ENCODE peak calls at places on chromosome 18, in eight cellular contexts. N is iPS DF 6.9; A is Calu3; J is iris pigment epithelial cell; M is stimulated activated CD4-positive, alpha-beta T cell treated with anti-CD3 and anti-CD28 coated beads, Interleukin-4, amount 100 ng/mL, for 24 hours; C is dorsolateral prefrontal cortex; Z is transverse colon; P is Right ventricle myocardium superior. U is an unnamed sample.

GRCh38 chr18:54030434-54030833 is 194.0 kb downstream of the MBD2 start:
- DNase-seq in N (no peak), A (no peak), J (no peak), M (no peak), C (no peak), Z (no peak), P (no peak), U (no peak)

GRCh38 chr18:22378672-22379282 is 38.9 kb downstream of the CTAGE1 start:
- DNase-seq in N (peak; percentile 13), A (peak; percentile 63), J (peak; percentile 28), M (no peak), C (no peak), Z (peak; percentile 50), P (peak; percentile 46), U (no peak)

GRCh38 chr18:52070295-52070756 is 269.7 kb upstream of the DCC start:
- DNase-seq in N (no peak), A (no peak), J (no peak), M (no peak), C (no peak), Z (peak; percentile 7), P (no peak), U (no peak)

GRCh38 chr18:55452123-55452611 is 135.8 kb downstream of the TCF4 start:
- DNase-seq in N (no peak), A (no peak), J (no peak), M (no peak), C (no peak), Z (no peak), P (no peak), U (no peak)

GRCh38 chr18:42078711-42079110 is 123.7 kb downstream of the PIK3C3 start:
- DNase-seq in N (no peak), A (no peak), J (peak; percentile 85), M (no peak), C (no peak), Z (no peak), P (no peak), U (no peak)

GRCh38 chr18:10038268-10038667 is 124.5 kb downstream of the VAPA start:
- DNase-seq in N (no peak), A (no peak), J (no peak), M (no peak), C (no peak), Z (no peak), P (no peak), U (no peak)

GRCh38 chr18:23189768-23190661 is 54.7 kb downstream of the CABLES1 start:
- DNase-seq in N (no peak), A (no peak), J (no peak), M (no peak), C (no peak), Z (no peak), P (no peak), U (no peak)

GRCh38 chr18:286515-287310 is 18.9 kb upstream of the THOC1 start:
- DNase-seq in N (no peak), A (no peak), J (peak; percentile 41), M (no peak), C (no peak), Z (no peak), P (no peak), U (no peak)

GRCh38 chr18:27184115-27185024 is 738 bp downstream of the CHST9 start:
- DNase-seq in N (no peak), A (peak; percentile 36), J (no peak), M (no peak), C (no peak), Z (no peak), P (no peak), U (no peak)

GRCh38 chr18:41899535-41899934 is 55.5 kb upstream of the PIK3C3 start:
- DNase-seq in N (no peak), A (no peak), J (no peak), M (no peak), C (no peak), Z (no peak), P (no peak), U (no peak)

GRCh38 chr18:8162797-8163196 is 446.4 kb upstream of the RAB12 start:
- DNase-seq in N (no peak), A (no peak), J (no peak), M (no peak), C (no peak), Z (no peak), P (peak; percentile 56), U (no peak)

GRCh38 chr18:56246912-56247311 is 391.5 kb downstream of the TXNL1 start:
- DNase-seq in N (no peak), A (no peak), J (no peak), M (no peak), C (no peak), Z (no peak), P (no peak), U (no peak)

GRCh38 chr18:56509656-56510055 is 128.7 kb downstream of the TXNL1 start:
- DNase-seq in N (no peak), A (no peak), J (no peak), M (no peak), C (no peak), Z (no peak), P (no peak), U (no peak)

GRCh38 chr18:75526038-75526437 is 98.5 kb upstream of the SMIM21 start:
- DNase-seq in N (no peak), A (no peak), J (no peak), M (no peak), C (no peak), Z (no peak), P (no peak), U (no peak)

GRCh38 chr18:76338088-76338487 is 157.0 kb downstream of the ZNF516 start:
- DNase-seq in N (no peak), A (no peak), J (no peak), M (no peak), C (no peak), Z (no peak), P (no peak), U (no peak)

GRCh38 chr18:36501100-36501499 is 203.6 kb downstream of the FHOD3 start:
- DNase-seq in N (no peak), A (no peak), J (no peak), M (no peak), C (no peak), Z (no peak), P (no peak), U (no peak)

GRCh38 chr18:36450264-36450663 is 152.8 kb downstream of the FHOD3 start:
- DNase-seq in N (no peak), A (no peak), J (no peak), M (no peak), C (no peak), Z (no peak), P (no peak), U (no peak)

GRCh38 chr18:31942301-31942998 is 478 bp downstream of the TRAPPC8 start:
- DNase-seq in N (no peak), A (peak; percentile 39), J (peak; percentile 71), M (peak; percentile 39), C (no peak), Z (peak; percentile 56), P (peak; percentile 49), U (peak; percentile 48)

GRCh38 chr18:79915161-79916127 is 36.0 kb downstream of the SLC66A2 start:
- DNase-seq in N (no peak), A (no peak), J (no peak), M (no peak), C (peak; percentile 12), Z (peak; percentile 7), P (no peak), U (no peak)

GRCh38 chr18:13565228-13565627 is 161.1 kb downstream of the FAM210A start:
- DNase-seq in N (no peak), A (no peak), J (no peak), M (no peak), C (peak; percentile 94), Z (no peak), P (peak; percentile 87), U (no peak)

GRCh38 chr18:5970032-5970431 is 74.7 kb upstream of the TMEM200C start:
- DNase-seq in N (no peak), A (no peak), J (no peak), M (no peak), C (no peak), Z (peak; percentile 18), P (no peak), U (peak; percentile 11)

GRCh38 chr18:27057459-27058302 is 127.4 kb downstream of the CHST9 start:
- DNase-seq in N (no peak), A (no peak), J (no peak), M (no peak), C (no peak), Z (no peak), P (peak; percentile 39), U (no peak)

GRCh38 chr18:67484458-67484857 is 32.1 kb downstream of the DSEL start:
- DNase-seq in N (no peak), A (no peak), J (no peak), M (no peak), C (no peak), Z (no peak), P (no peak), U (no peak)

GRCh38 chr18:48889115-48889941 is 61.4 kb downstream of the SMAD7 start:
- DNase-seq in N (no peak), A (no peak), J (no peak), M (no peak), C (no peak), Z (no peak), P (peak; percentile 75), U (no peak)

GRCh38 chr18:28287146-28287545 is 110.2 kb upstream of the CDH2 start:
- DNase-seq in N (peak; percentile 71), A (no peak), J (no peak), M (no peak), C (no peak), Z (no peak), P (no peak), U (no peak)

GRCh38 chr18:72235422-72235821 is 308.7 kb downstream of the CBLN2 start:
- DNase-seq in N (no peak), A (no peak), J (no peak), M (no peak), C (no peak), Z (no peak), P (no peak), U (no peak)

GRCh38 chr18:70366174-70366573 is 77.3 kb downstream of the SOCS6 start:
- DNase-seq in N (peak; percentile 43), A (no peak), J (no peak), M (no peak), C (no peak), Z (no peak), P (no peak), U (no peak)

GRCh38 chr18:7924616-7925015 is 357.5 kb downstream of the PTPRM start:
- DNase-seq in N (no peak), A (no peak), J (peak; percentile 32), M (no peak), C (no peak), Z (no peak), P (no peak), U (no peak)

GRCh38 chr18:62037012-62037742 is 144.4 kb upstream of the RNF152 start:
- DNase-seq in N (no peak), A (no peak), J (peak; percentile 24), M (no peak), C (no peak), Z (no peak), P (no peak), U (no peak)

GRCh38 chr18:45978084-45978483 is 11.0 kb upstream of the EPG5 start:
- DNase-seq in N (no peak), A (peak; percentile 66), J (no peak), M (no peak), C (no peak), Z (no peak), P (no peak), U (no peak)

GRCh38 chr18:7646174-7646886 is 79.2 kb downstream of the PTPRM start:
- DNase-seq in N (no peak), A (no peak), J (no peak), M (no peak), C (no peak), Z (no peak), P (no peak), U (no peak)

GRCh38 chr18:55390898-55391297 is 197.1 kb downstream of the TCF4 start:
- DNase-seq in N (no peak), A (no peak), J (no peak), M (no peak), C (no peak), Z (no peak), P (no peak), U (no peak)

GRCh38 chr18:13276530-13277520 is 58.3 kb downstream of the LDLRAD4 start:
- DNase-seq in N (no peak), A (no peak), J (no peak), M (peak; percentile 38), C (no peak), Z (no peak), P (no peak), U (no peak)

GRCh38 chr18:44819944-44820510 is 139.3 kb downstream of the SETBP1 start:
- DNase-seq in N (no peak), A (no peak), J (no peak), M (no peak), C (no peak), Z (no peak), P (peak; percentile 67), U (no peak)

U was measured in activated naive CD8-positive, alpha-beta T cell treated with anti-CD3 and anti-CD28 coated beads for 36 hours.